ENCODE peak calls at places on chromosomes 13 and 19, in five cellular contexts. One of them, this sample, is unnamed.

GRCh38 chr13:113506871-113507388 is 16.4 kb upstream of the DCUN1D2 start:
- DNase-seq in HFF-Myc: no peak
- DNase-seq in fibroblast of pulmonary artery: no peak
- DNase-seq in A673: no peak
- DNase-seq in heart right ventricle: no peak
- DNase-seq in this sample: no peak

GRCh38 chr13:54676526-54677113 is 1648.0 kb downstream of the OLFM4 start:
- DNase-seq in HFF-Myc: no peak
- DNase-seq in A673: no peak
- DNase-seq in fibroblast of pulmonary artery: no peak
- DNase-seq in heart right ventricle: no peak
- DNase-seq in this sample: no peak

GRCh38 chr13:111460548-111461444 is 140.4 kb downstream of the TEX29 start:
- DNase-seq in HFF-Myc: peak
- DNase-seq in heart right ventricle: no peak
- DNase-seq in A673: peak
- DNase-seq in fibroblast of pulmonary artery: peak
- DNase-seq in this sample: peak

GRCh38 chr13:36918246-36919060 is 1.6 kb downstream of the SMAD9 start:
- DNase-seq in HFF-Myc: no peak
- DNase-seq in A673: peak
- DNase-seq in fibroblast of pulmonary artery: peak
- DNase-seq in heart right ventricle: no peak
- DNase-seq in this sample: peak

GRCh38 chr13:30985637-30986205 is 53.3 kb downstream of the TEX26 start:
- DNase-seq in heart right ventricle: no peak
- DNase-seq in A673: peak
- DNase-seq in HFF-Myc: peak
- DNase-seq in fibroblast of pulmonary artery: peak
- DNase-seq in this sample: peak

GRCh38 chr13:59734393-59734792 is 429.3 kb downstream of the DIAPH3 start:
- DNase-seq in fibroblast of pulmonary artery: no peak
- DNase-seq in HFF-Myc: no peak
- DNase-seq in A673: peak
- DNase-seq in heart right ventricle: no peak
- DNase-seq in this sample: no peak

GRCh38 chr19:31312004-31312403 is 37.2 kb downstream of the TSHZ3 start:
- DNase-seq in A673: no peak
- DNase-seq in HFF-Myc: peak
- DNase-seq in fibroblast of pulmonary artery: peak
- DNase-seq in heart right ventricle: no peak
- DNase-seq in this sample: peak

GRCh38 chr13:80558074-80558473 is 217.1 kb upstream of the SPRY2 start:
- DNase-seq in A673: no peak
- DNase-seq in HFF-Myc: no peak
- DNase-seq in fibroblast of pulmonary artery: no peak
- DNase-seq in heart right ventricle: no peak
- DNase-seq in this sample: no peak

GRCh38 chr13:41934120-41934519 is 26.8 kb downstream of the VWA8 start:
- DNase-seq in fibroblast of pulmonary artery: no peak
- DNase-seq in A673: no peak
- DNase-seq in HFF-Myc: no peak
- DNase-seq in heart right ventricle: no peak
- DNase-seq in this sample: no peak

GRCh38 chr19:46471116-46471733 is at the start of gene PNMA8A:
- DNase-seq in HFF-Myc: no peak
- DNase-seq in heart right ventricle: peak
- DNase-seq in fibroblast of pulmonary artery: peak
- DNase-seq in A673: peak
- DNase-seq in this sample: peak

GRCh38 chr19:16358456-16358855 is 33.8 kb downstream of the KLF2 start:
- DNase-seq in HFF-Myc: no peak
- DNase-seq in heart right ventricle: no peak
- DNase-seq in A673: no peak
- DNase-seq in fibroblast of pulmonary artery: no peak
- DNase-seq in this sample: no peak

GRCh38 chr13:112885782-112886268 is 83.2 kb upstream of the MCF2L start:
- DNase-seq in A673: no peak
- DNase-seq in heart right ventricle: peak
- DNase-seq in HFF-Myc: peak
- DNase-seq in fibroblast of pulmonary artery: peak
- DNase-seq in this sample: peak

GRCh38 chr13:91690944-91691343 is 292.5 kb downstream of the GPC5 start:
- DNase-seq in A673: no peak
- DNase-seq in heart right ventricle: no peak
- DNase-seq in HFF-Myc: no peak
- DNase-seq in fibroblast of pulmonary artery: no peak
- DNase-seq in this sample: no peak

GRCh38 chr13:90246005-90246404 is 1101.5 kb upstream of the MIR17HG start:
- DNase-seq in heart right ventricle: no peak
- DNase-seq in fibroblast of pulmonary artery: no peak
- DNase-seq in A673: no peak
- DNase-seq in HFF-Myc: no peak
- DNase-seq in this sample: no peak

DNA sequence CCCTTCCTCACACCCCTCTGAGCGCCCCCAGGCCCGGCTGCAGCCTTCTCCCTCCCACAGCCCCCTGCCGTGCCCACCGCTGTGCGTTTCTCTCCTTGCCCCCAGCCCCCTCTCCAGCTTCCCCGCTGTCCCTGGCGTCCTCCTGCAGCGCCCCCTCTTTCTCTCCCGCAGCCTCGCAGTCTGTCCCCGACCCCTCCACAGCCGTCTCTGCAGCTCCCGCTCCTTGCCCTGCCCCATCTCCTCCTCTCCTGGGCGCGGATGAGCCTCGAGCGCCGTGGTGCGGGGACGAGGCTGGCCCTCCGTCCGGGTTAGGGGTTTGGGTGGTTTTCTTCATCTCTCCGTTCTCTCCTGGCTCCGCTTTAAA is 1.1 kb downstream of the KMT5C start:
- DNase-seq in heart right ventricle: no peak
- DNase-seq in fibroblast of pulmonary artery: no peak
- DNase-seq in HFF-Myc: no peak
- DNase-seq in A673: peak
- DNase-seq in this sample: no peak
- TF ChIP-seq CTCF in heart right ventricle: no peak
- TF ChIP-seq CTCF in fibroblast of pulmonary artery: peak
- TF ChIP-seq CTCF in HFF-Myc: no peak
- TF ChIP-seq CTCF in A673: peak
- TF ChIP-seq CTCF in this sample: peak

DNA sequence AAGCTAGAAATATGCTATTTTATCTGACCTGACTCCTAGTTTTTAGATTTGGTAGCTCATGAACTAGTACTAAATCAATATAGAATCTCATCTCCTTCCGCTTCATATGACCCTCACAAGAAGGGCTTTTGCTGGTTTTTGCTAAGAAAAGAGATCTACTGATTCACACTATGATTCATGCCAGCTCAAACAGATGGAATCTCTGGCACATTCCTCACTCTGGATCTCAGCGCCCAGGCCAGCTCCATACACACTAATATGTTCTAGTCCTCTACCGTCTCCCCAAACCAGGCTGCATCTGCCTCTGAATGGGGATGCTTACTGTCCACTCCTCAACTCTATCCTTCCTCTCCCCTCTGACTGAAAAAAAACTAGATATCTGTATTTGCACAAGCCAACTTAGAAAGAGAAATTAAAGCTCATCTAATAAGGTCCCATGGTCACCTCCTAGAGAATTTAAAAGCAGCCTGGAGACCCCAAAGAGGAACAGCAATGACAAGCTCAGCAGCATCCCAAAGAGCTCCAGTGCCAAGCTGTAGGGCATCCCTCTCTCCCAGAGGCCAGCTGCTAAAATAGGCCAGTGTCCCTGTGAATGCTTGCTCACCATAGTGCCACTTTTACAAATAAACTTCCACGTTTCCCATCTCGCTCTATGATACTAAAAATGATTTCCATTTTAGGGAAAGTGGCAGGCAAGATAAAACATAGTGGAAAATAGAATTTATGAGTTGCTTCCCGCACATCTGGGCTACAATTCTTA is 74.9 kb downstream of the LHFPL6 start:
- DNase-seq in A673: peak
- DNase-seq in HFF-Myc: peak
- DNase-seq in fibroblast of pulmonary artery: peak
- DNase-seq in heart right ventricle: no peak
- DNase-seq in this sample: peak
- H3K4me3 ChIP-seq in A673: no peak
- H3K4me3 ChIP-seq in HFF-Myc: no peak
- H3K4me3 ChIP-seq in fibroblast of pulmonary artery: no peak
- H3K4me3 ChIP-seq in heart right ventricle: no peak
- H3K4me3 ChIP-seq in this sample: no peak

GRCh38 chr19:39435499-39436349 is at the start of gene RPS16:
- DNase-seq in A673: peak
- DNase-seq in fibroblast of pulmonary artery: peak
- DNase-seq in HFF-Myc: peak
- DNase-seq in heart right ventricle: peak
- DNase-seq in this sample: peak
- TF ChIP-seq CTCF in A673: no peak
- TF ChIP-seq CTCF in fibroblast of pulmonary artery: no peak
- TF ChIP-seq CTCF in HFF-Myc: no peak
- TF ChIP-seq CTCF in heart right ventricle: no peak
- TF ChIP-seq CTCF in this sample: no peak

GRCh38 chr13:48535791-48536190 is 2.9 kb upstream of the RCBTB2 start:
- DNase-seq in HFF-Myc: no peak
- DNase-seq in A673: no peak
- DNase-seq in fibroblast of pulmonary artery: no peak
- DNase-seq in heart right ventricle: no peak
- DNase-seq in this sample: no peak

GRCh38 chr13:48534911-48535501 is 2.1 kb upstream of the RCBTB2 start:
- DNase-seq in A673: no peak
- DNase-seq in HFF-Myc: no peak
- DNase-seq in heart right ventricle: no peak
- DNase-seq in fibroblast of pulmonary artery: no peak
- DNase-seq in this sample: no peak

GRCh38 chr13:48533207-48533499 is 273 bp upstream of the RCBTB2 start:
- DNase-seq in HFF-Myc: no peak
- DNase-seq in A673: no peak
- DNase-seq in heart right ventricle: no peak
- DNase-seq in fibroblast of pulmonary artery: no peak
- DNase-seq in this sample: no peak

GRCh38 chr13:48532473-48533206 is at the start of gene RCBTB2:
- DNase-seq in heart right ventricle: peak
- DNase-seq in HFF-Myc: peak
- DNase-seq in fibroblast of pulmonary artery: peak
- DNase-seq in A673: peak
- DNase-seq in this sample: peak

DNA sequence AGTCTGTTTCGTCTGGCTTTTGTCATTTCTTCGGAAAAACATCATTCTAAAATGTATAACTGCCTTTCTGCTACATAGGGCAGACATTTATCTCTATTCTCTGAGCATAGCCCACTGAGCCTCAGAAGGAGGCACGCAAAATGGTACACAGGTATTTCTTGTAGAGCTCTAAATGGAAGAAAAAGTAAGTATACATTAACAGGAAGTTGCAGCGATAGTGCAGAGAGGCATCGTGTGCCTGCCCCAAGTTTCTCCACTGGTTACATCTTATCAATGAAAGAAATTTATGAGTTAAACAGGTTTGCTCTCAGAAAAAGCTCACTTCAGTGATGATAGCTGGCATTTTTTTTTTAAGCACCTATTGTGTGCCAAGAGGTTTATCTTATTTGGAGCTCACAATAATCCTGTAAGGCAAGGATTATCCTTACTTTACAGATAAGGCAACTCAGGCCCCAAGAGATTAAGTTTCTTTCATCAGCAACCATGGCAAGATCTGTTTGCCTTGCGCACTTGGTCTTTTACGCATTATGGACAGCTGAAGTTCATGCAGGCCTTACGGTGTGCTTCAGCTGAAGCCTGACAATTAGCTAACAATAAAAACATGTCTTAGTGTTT is 1.2 kb upstream of the RCBTB2 start:
- DNase-seq in fibroblast of pulmonary artery: no peak
- DNase-seq in heart right ventricle: no peak
- DNase-seq in A673: no peak
- DNase-seq in HFF-Myc: no peak
- DNase-seq in this sample: no peak
- H3K4me3 ChIP-seq in fibroblast of pulmonary artery: no peak
- H3K4me3 ChIP-seq in heart right ventricle: no peak
- H3K4me3 ChIP-seq in A673: no peak
- H3K4me3 ChIP-seq in HFF-Myc: no peak
- H3K4me3 ChIP-seq in this sample: no peak